ENCODE peak calls at places on chromosomes 12 and 14, in eight cellular contexts. K is ELF-1; P is GM12891; S is stimulated activated CD8-positive, alpha-beta memory T cell treated with anti-CD3 and anti-CD28 coated beads, Interleukin-15, amount 100 ng/mL, for 24 hours; N is tibial nerve; C is COR-L47; H is GM13977; U is SW480. Y is an unnamed sample.

GRCh38 chr14:99522934-99523660 is 41.9 kb downstream of the CCNK start:
- DNase-seq in H (no peak), U (no peak), C (no peak), K (peak), N (no peak), P (no peak), S (no peak), Y (peak)

GRCh38 chr12:20264608-20265114 is 103.7 kb upstream of the PDE3A start:
- DNase-seq in P (no peak), S (no peak), H (no peak), C (no peak), K (peak), U (no peak), N (no peak), Y (peak)

GRCh38 chr14:79597561-79597960 is 613.7 kb downstream of the DIO2 start:
- DNase-seq in K (no peak), U (no peak), P (no peak), C (no peak), H (no peak), N (no peak), S (no peak), Y (no peak)

GRCh38 chr12:25155031-25155576 is 39.9 kb downstream of the DNAI7 start:
- DNase-seq in C (no peak), H (peak), N (no peak), U (peak), P (peak), K (no peak), S (no peak), Y (peak)

GRCh38 chr12:25797335-25797863 is 161.1 kb upstream of the RASSF8 start:
- DNase-seq in H (no peak), U (no peak), P (no peak), K (no peak), N (no peak), C (no peak), S (no peak), Y (no peak)

GRCh38 chr12:24198936-24199644 is 249.6 kb upstream of the SOX5 start:
- DNase-seq in C (no peak), H (no peak), K (no peak), N (no peak), P (no peak), U (no peak), S (no peak), Y (no peak)

GRCh38 chr12:84757978-84758377 is 154.6 kb downstream of the SLC6A15 start:
- DNase-seq in C (no peak), N (peak), P (no peak), H (no peak), S (no peak), K (no peak), U (no peak), Y (no peak)

GRCh38 chr12:85996280-85996679 is 122.2 kb downstream of the NTS start:
- DNase-seq in N (no peak), U (no peak), P (no peak), K (no peak), H (no peak), C (no peak), S (no peak), Y (peak)

GRCh38 chr12:120468846-120469449 is 600 bp downstream of the SRSF9 start:
- DNase-seq in C (peak), U (no peak), P (peak), N (peak), K (no peak), S (no peak), H (peak), Y (no peak)

GRCh38 chr12:114347861-114348260 is 58.1 kb downstream of the TBX5 start:
- DNase-seq in H (no peak), U (no peak), K (no peak), P (no peak), N (no peak), S (no peak), C (no peak), Y (no peak)

GRCh38 chr14:68947802-68948201 is 31.3 kb downstream of the ACTN1 start:
- DNase-seq in P (no peak), C (no peak), S (no peak), K (peak), H (no peak), N (peak), U (peak), Y (no peak)

GRCh38 chr12:6605425-6606330 is 1.5 kb downstream of the CHD4 start:
- DNase-seq in N (no peak), C (no peak), H (no peak), U (no peak), S (no peak), P (no peak), K (peak), Y (peak)

Y was measured in A172.